ENCODE peak calls at places on chromosomes 7 and 10, in five cellular contexts. Q is GM20000; W is activated naive CD4-positive, alpha-beta T cell; O is AG20443; I is NCI-H748 treated with DMSO at 0.1 percent for 48 hours. U is an unnamed sample.
A peak's percentile ranks its signal among the peaks of the same experiment; 100 is the strongest.

GRCh38 chr7:41268874-41269273 is 434.0 kb downstream of the INHBA start:
- DNase-seq in Q (no peak), I (no peak), O (no peak), W (no peak), U (no peak)

GRCh38 chr7:87628780-87629569 is 777 bp downstream of the RUNDC3B start:
- DNase-seq in W (no peak), I (peak; percentile 14), Q (peak; percentile 15), O (peak; percentile 10), U (no peak)

GRCh38 chr10:62224606-62225005 is 44.0 kb downstream of the RTKN2 start:
- DNase-seq in W (no peak), O (peak; percentile 76), Q (no peak), I (no peak), U (no peak)

GRCh38 chr10:116742367-116743265 is at the start of gene HSPA12A:
- DNase-seq in W (no peak), Q (peak; percentile 93), O (peak; percentile 96), I (peak; percentile 2), U (no peak)

GRCh38 chr7:98186452-98187137 is 24.6 kb upstream of the BHLHA15 start:
- DNase-seq in I (no peak), W (no peak), Q (no peak), O (peak; percentile 53), U (no peak)

GRCh38 chr7:26182706-26183105 is 17.8 kb downstream of the HNRNPA2B1 start:
- DNase-seq in W (no peak), O (no peak), I (no peak), Q (no peak), U (no peak)

GRCh38 chr7:142583424-142583823 is 165.8 kb upstream of the PRSS1 start:
- DNase-seq in I (no peak), W (no peak), O (peak; percentile 79), Q (peak; percentile 68), U (no peak)

GRCh38 chr7:2520808-2521146 is 1.2 kb downstream of the LFNG start:
- DNase-seq in O (no peak), W (no peak), Q (no peak), I (no peak), U (no peak)

GRCh38 chr10:24008164-24009066 is 200.5 kb upstream of the KIAA1217 start:
- DNase-seq in O (no peak), Q (no peak), I (no peak), W (no peak), U (no peak)

GRCh38 chr10:76306859-76307258 is 875.4 kb downstream of the LRMDA start:
- DNase-seq in W (no peak), Q (no peak), O (peak; percentile 33), I (no peak), U (peak; percentile 83)

GRCh38 chr10:82692458-82692857 is 817.5 kb downstream of the NRG3 start:
- DNase-seq in O (no peak), W (no peak), Q (no peak), I (no peak), U (no peak)

GRCh38 chr10:26890956-26891355 is 30.2 kb upstream of the ABI1 start:
- DNase-seq in O (peak; percentile 30), W (no peak), Q (peak; percentile 15), I (peak; percentile 8), U (peak; percentile 7)

GRCh38 chr7:36388423-36388822 is 1.2 kb upstream of the ANLN start:
- DNase-seq in I (no peak), O (no peak), W (no peak), Q (no peak), U (no peak)

GRCh38 chr7:143519411-143520131 is 41.9 kb downstream of the TAS2R41 start:
- DNase-seq in Q (no peak), W (no peak), O (no peak), I (no peak), U (no peak)

GRCh38 chr10:121880842-121881423 is 46.9 kb downstream of the ATE1 start:
- DNase-seq in I (no peak), Q (peak; percentile 8), W (no peak), O (no peak), U (peak; percentile 36)

GRCh38 chr7:99131290-99131689 is 12.6 kb downstream of the SMURF1 start:
- DNase-seq in Q (no peak), I (no peak), O (no peak), W (no peak), U (no peak)

GRCh38 chr10:11823122-11823988 is at the start of gene PROSER2:
- DNase-seq in O (peak; percentile 94), Q (peak; percentile 58), W (peak; percentile 8), I (no peak), U (no peak)

GRCh38 chr10:72316748-72317435 is 37.8 kb downstream of the DNAJB12 start:
- DNase-seq in O (no peak), I (no peak), Q (no peak), W (peak; percentile 42), U (peak; percentile 67)

U was measured in GF-D8.